ENCODE peak calls at places on chromosomes 11 and 22, in six cellular contexts. One of them, this sample, is unnamed.

GRCh38 chr11:19952101-19952605 is 208.1 kb downstream of the DBX1 start:
- DNase-seq in tibial nerve: no peak
- DNase-seq in LNCaP clone FGC: no peak
- DNase-seq in psoas muscle: no peak
- DNase-seq in CD8-positive, alpha-beta T cell: no peak
- DNase-seq in heart right ventricle: no peak
- DNase-seq in this sample: no peak

GRCh38 chr11:115941044-115941443 is 436.8 kb upstream of the CADM1 start:
- DNase-seq in tibial nerve: no peak
- DNase-seq in LNCaP clone FGC: no peak
- DNase-seq in psoas muscle: no peak
- DNase-seq in CD8-positive, alpha-beta T cell: no peak
- DNase-seq in heart right ventricle: no peak
- DNase-seq in this sample: no peak

GRCh38 chr11:134486106-134486505 is 74.1 kb upstream of the B3GAT1 start:
- DNase-seq in tibial nerve: no peak
- DNase-seq in LNCaP clone FGC: no peak
- DNase-seq in psoas muscle: no peak
- DNase-seq in CD8-positive, alpha-beta T cell: no peak
- DNase-seq in heart right ventricle: no peak
- DNase-seq in this sample: no peak

GRCh38 chr11:11607772-11608171 is 14.0 kb downstream of the GALNT18 start:
- DNase-seq in tibial nerve: no peak
- DNase-seq in LNCaP clone FGC: no peak
- DNase-seq in psoas muscle: no peak
- DNase-seq in CD8-positive, alpha-beta T cell: no peak
- DNase-seq in heart right ventricle: no peak
- DNase-seq in this sample: no peak

GRCh38 chr11:75767793-75768111 is 826 bp upstream of the DGAT2 start:
- DNase-seq in tibial nerve: no peak
- DNase-seq in LNCaP clone FGC: no peak
- DNase-seq in psoas muscle: no peak
- DNase-seq in CD8-positive, alpha-beta T cell: no peak
- DNase-seq in heart right ventricle: no peak
- DNase-seq in this sample: no peak

GRCh38 chr11:77211040-77211451 is 83.0 kb downstream of the MYO7A start:
- DNase-seq in tibial nerve: no peak
- DNase-seq in LNCaP clone FGC: no peak
- DNase-seq in psoas muscle: peak
- DNase-seq in CD8-positive, alpha-beta T cell: no peak
- DNase-seq in heart right ventricle: no peak
- DNase-seq in this sample: no peak

GRCh38 chr11:118229274-118229847 is 4.5 kb upstream of the JAML start:
- DNase-seq in tibial nerve: no peak
- DNase-seq in LNCaP clone FGC: no peak
- DNase-seq in psoas muscle: no peak
- DNase-seq in CD8-positive, alpha-beta T cell: no peak
- DNase-seq in heart right ventricle: no peak
- DNase-seq in this sample: no peak

GRCh38 chr11:103637250-103637649 is 399.2 kb upstream of the DDI1 start:
- DNase-seq in tibial nerve: no peak
- DNase-seq in LNCaP clone FGC: no peak
- DNase-seq in psoas muscle: no peak
- DNase-seq in CD8-positive, alpha-beta T cell: no peak
- DNase-seq in heart right ventricle: no peak
- DNase-seq in this sample: no peak

GRCh38 chr22:31083377-31083768 is 2.3 kb downstream of the SMTN start:
- DNase-seq in tibial nerve: no peak
- DNase-seq in LNCaP clone FGC: no peak
- DNase-seq in psoas muscle: no peak
- DNase-seq in CD8-positive, alpha-beta T cell: no peak
- DNase-seq in heart right ventricle: peak
- DNase-seq in this sample: no peak

GRCh38 chr11:35735903-35736302 is 73.3 kb downstream of the TRIM44 start:
- DNase-seq in tibial nerve: no peak
- DNase-seq in LNCaP clone FGC: no peak
- DNase-seq in psoas muscle: no peak
- DNase-seq in CD8-positive, alpha-beta T cell: no peak
- DNase-seq in heart right ventricle: no peak
- DNase-seq in this sample: no peak

GRCh38 chr22:26617251-26618199 is at the start of gene CRYBB1:
- DNase-seq in tibial nerve: no peak
- DNase-seq in LNCaP clone FGC: no peak
- DNase-seq in psoas muscle: peak
- DNase-seq in CD8-positive, alpha-beta T cell: no peak
- DNase-seq in heart right ventricle: peak
- DNase-seq in this sample: no peak

GRCh38 chr11:77775941-77776340 is 44.6 kb downstream of the RSF1 start:
- DNase-seq in tibial nerve: no peak
- DNase-seq in LNCaP clone FGC: no peak
- DNase-seq in psoas muscle: no peak
- DNase-seq in CD8-positive, alpha-beta T cell: no peak
- DNase-seq in heart right ventricle: no peak
- DNase-seq in this sample: no peak

GRCh38 chr22:40247976-40248375 is 70.3 kb downstream of the TNRC6B start:
- DNase-seq in tibial nerve: no peak
- DNase-seq in LNCaP clone FGC: no peak
- DNase-seq in psoas muscle: no peak
- DNase-seq in CD8-positive, alpha-beta T cell: peak
- DNase-seq in heart right ventricle: no peak
- DNase-seq in this sample: no peak

GRCh38 chr11:116782728-116783127 is 5.1 kb downstream of the ZPR1 start:
- DNase-seq in tibial nerve: no peak
- DNase-seq in LNCaP clone FGC: no peak
- DNase-seq in psoas muscle: no peak
- DNase-seq in CD8-positive, alpha-beta T cell: no peak
- DNase-seq in heart right ventricle: no peak
- DNase-seq in this sample: no peak

GRCh38 chr11:23123766-23124165 is 263.5 kb upstream of the CCDC179 start:
- DNase-seq in tibial nerve: no peak
- DNase-seq in LNCaP clone FGC: peak
- DNase-seq in psoas muscle: no peak
- DNase-seq in CD8-positive, alpha-beta T cell: no peak
- DNase-seq in heart right ventricle: no peak
- DNase-seq in this sample: no peak

GRCh38 chr22:48277868-48278581 is 1515.6 kb downstream of the TBC1D22A start:
- DNase-seq in tibial nerve: no peak
- DNase-seq in LNCaP clone FGC: no peak
- DNase-seq in psoas muscle: no peak
- DNase-seq in CD8-positive, alpha-beta T cell: no peak
- DNase-seq in heart right ventricle: no peak
- DNase-seq in this sample: no peak

GRCh38 chr11:870127-870413 is 27.4 kb downstream of the TSPAN4 start:
- DNase-seq in tibial nerve: no peak
- DNase-seq in LNCaP clone FGC: no peak
- DNase-seq in psoas muscle: no peak
- DNase-seq in CD8-positive, alpha-beta T cell: no peak
- DNase-seq in heart right ventricle: no peak
- DNase-seq in this sample: no peak

GRCh38 chr11:73201249-73201648 is 16.8 kb upstream of the P2RY2 start:
- DNase-seq in tibial nerve: peak
- DNase-seq in LNCaP clone FGC: no peak
- DNase-seq in psoas muscle: peak
- DNase-seq in CD8-positive, alpha-beta T cell: no peak
- DNase-seq in heart right ventricle: no peak
- DNase-seq in this sample: no peak

GRCh38 chr11:90639687-90640086 is 416.8 kb upstream of the CHORDC1 start:
- DNase-seq in tibial nerve: no peak
- DNase-seq in LNCaP clone FGC: no peak
- DNase-seq in psoas muscle: no peak
- DNase-seq in CD8-positive, alpha-beta T cell: no peak
- DNase-seq in heart right ventricle: no peak
- DNase-seq in this sample: no peak

GRCh38 chr11:27701262-27702105 is 1.2 kb upstream of the BDNF start:
- DNase-seq in tibial nerve: no peak
- DNase-seq in LNCaP clone FGC: no peak
- DNase-seq in psoas muscle: peak
- DNase-seq in CD8-positive, alpha-beta T cell: no peak
- DNase-seq in heart right ventricle: peak
- DNase-seq in this sample: no peak

GRCh38 chr11:69878144-69878883 is 59.1 kb upstream of the FGF3 start:
- DNase-seq in tibial nerve: no peak
- DNase-seq in LNCaP clone FGC: no peak
- DNase-seq in psoas muscle: no peak
- DNase-seq in CD8-positive, alpha-beta T cell: no peak
- DNase-seq in heart right ventricle: no peak
- DNase-seq in this sample: no peak

GRCh38 chr11:75823415-75823814 is 8.4 kb downstream of the UVRAG start:
- DNase-seq in tibial nerve: no peak
- DNase-seq in LNCaP clone FGC: no peak
- DNase-seq in psoas muscle: no peak
- DNase-seq in CD8-positive, alpha-beta T cell: no peak
- DNase-seq in heart right ventricle: no peak
- DNase-seq in this sample: no peak

GRCh38 chr22:29230916-29231875 is 25.5 kb downstream of the EMID1 start:
- DNase-seq in tibial nerve: no peak
- DNase-seq in LNCaP clone FGC: no peak
- DNase-seq in psoas muscle: peak
- DNase-seq in CD8-positive, alpha-beta T cell: no peak
- DNase-seq in heart right ventricle: no peak
- DNase-seq in this sample: no peak

GRCh38 chr11:43687120-43687791 is 6.7 kb downstream of the HSD17B12 start:
- DNase-seq in tibial nerve: peak
- DNase-seq in LNCaP clone FGC: no peak
- DNase-seq in psoas muscle: peak
- DNase-seq in CD8-positive, alpha-beta T cell: no peak
- DNase-seq in heart right ventricle: peak
- DNase-seq in this sample: no peak

GRCh38 chr22:45504703-45505341 is 2.1 kb downstream of the FBLN1 start:
- DNase-seq in tibial nerve: peak
- DNase-seq in LNCaP clone FGC: no peak
- DNase-seq in psoas muscle: peak
- DNase-seq in CD8-positive, alpha-beta T cell: no peak
- DNase-seq in heart right ventricle: no peak
- DNase-seq in this sample: no peak

GRCh38 chr22:34604312-34604711 is 461.6 kb upstream of the ISX start:
- DNase-seq in tibial nerve: no peak
- DNase-seq in LNCaP clone FGC: no peak
- DNase-seq in psoas muscle: no peak
- DNase-seq in CD8-positive, alpha-beta T cell: no peak
- DNase-seq in heart right ventricle: no peak
- DNase-seq in this sample: no peak

GRCh38 chr22:21762712-21763581 is 27.4 kb upstream of the YPEL1 start:
- DNase-seq in tibial nerve: no peak
- DNase-seq in LNCaP clone FGC: no peak
- DNase-seq in psoas muscle: no peak
- DNase-seq in CD8-positive, alpha-beta T cell: no peak
- DNase-seq in heart right ventricle: no peak
- DNase-seq in this sample: no peak

GRCh38 chr11:17012712-17013547 is 1.3 kb downstream of the PLEKHA7 start:
- DNase-seq in tibial nerve: peak
- DNase-seq in LNCaP clone FGC: no peak
- DNase-seq in psoas muscle: peak
- DNase-seq in CD8-positive, alpha-beta T cell: no peak
- DNase-seq in heart right ventricle: peak
- DNase-seq in this sample: peak

GRCh38 chr11:113168804-113169342 is 145.5 kb upstream of the TTC12 start:
- DNase-seq in tibial nerve: no peak
- DNase-seq in LNCaP clone FGC: no peak
- DNase-seq in psoas muscle: no peak
- DNase-seq in CD8-positive, alpha-beta T cell: no peak
- DNase-seq in heart right ventricle: no peak
- DNase-seq in this sample: no peak

GRCh38 chr22:17411213-17411612 is 42.0 kb downstream of the CECR2 start:
- DNase-seq in tibial nerve: no peak
- DNase-seq in LNCaP clone FGC: no peak
- DNase-seq in psoas muscle: no peak
- DNase-seq in CD8-positive, alpha-beta T cell: no peak
- DNase-seq in heart right ventricle: peak
- DNase-seq in this sample: no peak

GRCh38 chr22:50326959-50327710 is at the start of gene DENND6B:
- DNase-seq in tibial nerve: peak
- DNase-seq in LNCaP clone FGC: no peak
- DNase-seq in psoas muscle: peak
- DNase-seq in CD8-positive, alpha-beta T cell: peak
- DNase-seq in heart right ventricle: peak
- DNase-seq in this sample: no peak

GRCh38 chr22:24006207-24006913 is 1.1 kb upstream of the GSTT4 start:
- DNase-seq in tibial nerve: no peak
- DNase-seq in LNCaP clone FGC: no peak
- DNase-seq in psoas muscle: peak
- DNase-seq in CD8-positive, alpha-beta T cell: no peak
- DNase-seq in heart right ventricle: no peak
- DNase-seq in this sample: no peak

GRCh38 chr11:98107736-98108135 is 913.0 kb upstream of the CNTN5 start:
- DNase-seq in tibial nerve: no peak
- DNase-seq in LNCaP clone FGC: no peak
- DNase-seq in psoas muscle: no peak
- DNase-seq in CD8-positive, alpha-beta T cell: no peak
- DNase-seq in heart right ventricle: peak
- DNase-seq in this sample: no peak

GRCh38 chr11:78884761-78885160 is 310.1 kb upstream of the NARS2 start:
- DNase-seq in tibial nerve: no peak
- DNase-seq in LNCaP clone FGC: no peak
- DNase-seq in psoas muscle: no peak
- DNase-seq in CD8-positive, alpha-beta T cell: no peak
- DNase-seq in heart right ventricle: no peak
- DNase-seq in this sample: no peak

GRCh38 chr22:19483481-19484244 is 3.9 kb downstream of the CDC45 start:
- DNase-seq in tibial nerve: no peak
- DNase-seq in LNCaP clone FGC: no peak
- DNase-seq in psoas muscle: no peak
- DNase-seq in CD8-positive, alpha-beta T cell: no peak
- DNase-seq in heart right ventricle: no peak
- DNase-seq in this sample: no peak

This sample was measured in omental fat pad.